ENCODE peak calls at places on chromosome 18, in four cellular contexts. J, R, I and S are unnamed samples. For H3K27me3 and H3K4me1, the result is how much of the 10 kb centered on the place peaks cover.

GRCh38 chr18:23521907-23522306 is 18.6 kb downstream of the RMC1 start:
- DNase-seq in J (peak), R (no peak), I (no peak), S (no peak)

GRCh38 chr18:61742555-61743429 is 150.0 kb downstream of the RNF152 start:
- DNase-seq in J (no peak), R (peak), I (no peak), S (no peak)

GRCh38 chr18:9775172-9775571 is 67.1 kb downstream of the RAB31 start:
- DNase-seq in J (no peak), R (no peak), I (no peak), S (no peak)

GRCh38 chr18:52069201-52069600 is 270.8 kb upstream of the DCC start:
- DNase-seq in J (no peak), R (no peak), I (no peak), S (no peak)

GRCh38 chr18:27717816-27718215 is 459.1 kb downstream of the CDH2 start:
- DNase-seq in J (no peak), R (no peak), I (no peak), S (no peak)

GRCh38 chr18:56118422-56118821 is 520.0 kb downstream of the TXNL1 start:
- DNase-seq in J (no peak), R (peak), I (no peak), S (no peak)

GRCh38 chr18:70271742-70272141 is 17.1 kb upstream of the SOCS6 start:
- DNase-seq in J (no peak), R (no peak), I (no peak), S (no peak)

GRCh38 chr18:32576296-32576916 is 105.7 kb upstream of the GAREM1 start:
- DNase-seq in J (no peak), R (no peak), I (peak), S (no peak)

GRCh38 chr18:29164020-29164706 is 987.2 kb upstream of the CDH2 start:
- DNase-seq in J (no peak), R (no peak), I (peak), S (no peak)

GRCh38 chr18:8424917-8425725 is 184.1 kb upstream of the RAB12 start:
- DNase-seq in J (no peak), R (no peak), I (peak), S (no peak)

GRCh38 chr18:3340682-3341097 is 78.8 kb downstream of the MYL12B start:
- DNase-seq in J (no peak), R (no peak), I (peak), S (no peak)

GRCh38 chr18:710418-711300 is 1.8 kb downstream of the ENOSF1 start:
- DNase-seq in J (no peak), R (no peak), I (no peak), S (no peak)
- H3K27ac ChIP-seq in J (no peak), R (no peak), I (peak), S (peak)

DNA sequence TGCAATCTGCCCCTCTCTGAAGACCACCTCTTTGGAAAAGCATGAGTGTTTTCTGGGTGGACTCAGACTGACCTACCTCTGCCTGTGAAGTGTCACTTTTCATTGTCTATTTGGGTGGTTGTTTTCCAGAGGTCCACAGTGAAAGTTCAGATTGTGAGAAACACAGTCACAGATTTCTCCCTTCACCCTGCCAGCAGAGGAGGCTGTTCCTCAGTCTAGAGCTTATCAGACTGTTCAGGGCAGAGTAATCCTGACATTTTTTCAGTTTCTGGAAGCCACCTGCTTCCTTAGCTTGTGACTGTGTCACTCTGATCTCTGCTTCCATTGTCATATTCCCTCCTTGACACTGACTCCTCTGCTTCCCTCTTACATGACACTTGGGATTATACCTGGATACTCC is 55.4 kb upstream of the RMP24 start:
- DNase-seq in J (no peak), R (no peak), I (no peak), S (no peak)
- H3K27me3 ChIP-seq in J (under half), R (under half), I (under half), S (under half)

GRCh38 chr18:58405107-58405898 is 223.6 kb downstream of the ALPK2 start:
- DNase-seq in J (no peak), R (no peak), I (no peak), S (no peak)
- H3K4me1 ChIP-seq in J (under half), R (under half), I (under half), S (under half)

GRCh38 chr18:908631-909621 is 4.3 kb downstream of the ADCYAP1 start:
- DNase-seq in J (no peak), R (no peak), I (no peak), S (no peak)

GRCh38 chr18:906416-907170 is 1.9 kb downstream of the ADCYAP1 start:
- DNase-seq in J (no peak), R (no peak), I (no peak), S (no peak)

GRCh38 chr18:907171-907879 is 2.7 kb downstream of the ADCYAP1 start:
- DNase-seq in J (no peak), R (no peak), I (no peak), S (peak)

GRCh38 chr18:905948-906415 is 1.3 kb downstream of the ADCYAP1 start:
- DNase-seq in J (no peak), R (no peak), I (no peak), S (no peak)

DNA sequence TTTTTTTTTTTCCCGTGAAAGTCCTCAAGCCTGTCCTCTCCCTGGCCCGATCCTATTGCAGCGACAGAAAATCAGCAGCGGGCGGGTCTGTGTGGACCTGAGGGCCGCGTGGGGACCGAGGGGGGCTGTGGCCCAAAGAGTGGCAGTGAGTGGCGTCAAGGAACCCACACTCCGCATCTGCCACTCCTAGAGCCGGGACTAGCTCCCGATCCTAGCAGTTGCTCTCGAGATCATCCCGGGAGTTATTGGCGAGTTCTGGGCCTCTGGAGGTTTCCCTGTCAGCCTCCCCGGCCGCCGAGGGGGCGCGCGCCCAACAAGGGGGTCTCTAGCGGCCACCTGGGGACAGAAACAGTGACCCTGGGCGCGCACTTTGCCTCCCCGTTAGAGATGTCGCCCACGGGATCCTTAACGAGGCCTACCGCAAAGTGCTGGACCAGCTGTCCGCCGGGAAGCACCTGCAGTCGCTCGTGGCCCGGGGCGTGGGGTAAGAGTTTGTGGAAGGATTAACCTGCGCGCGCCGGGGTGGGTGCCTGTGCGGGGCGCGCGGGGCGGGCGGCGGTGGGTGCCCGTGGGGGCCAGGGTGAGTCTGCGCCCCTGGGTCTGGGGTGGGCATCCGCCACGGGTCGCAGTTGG is 3.3 kb downstream of the ADCYAP1 start:
- DNase-seq in J (no peak), R (no peak), I (no peak), S (peak)
- H3K27ac ChIP-seq in J (no peak), R (no peak), I (no peak), S (no peak)

DNA sequence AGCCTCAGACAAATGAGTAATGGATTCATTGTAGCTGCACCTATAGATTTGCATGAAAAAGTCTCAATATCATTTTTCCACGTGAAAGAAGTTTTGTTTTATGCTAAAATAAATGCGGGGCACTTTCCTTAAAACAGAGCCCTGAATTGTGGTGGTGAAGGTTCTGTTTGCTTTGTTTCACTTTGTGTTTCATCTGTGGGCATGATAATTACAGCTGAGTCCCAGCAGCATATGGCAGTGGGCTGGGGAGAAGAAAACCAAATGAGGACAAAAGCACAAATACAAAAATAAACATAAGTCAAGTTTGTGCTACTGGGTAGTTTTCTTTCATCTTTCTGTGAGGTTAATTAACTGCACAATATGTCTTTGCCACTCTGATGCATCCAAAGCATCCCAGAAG is 97.8 kb downstream of the DSC3 start:
- DNase-seq in J (no peak), R (no peak), I (no peak), S (no peak)
- H3K27me3 ChIP-seq in J (under half), R (under half), I (under half), S (under half)